ENCODE peak calls at places on chromosome 5, in six cellular contexts. F, B, O, D, R and A are unnamed samples.

GRCh38 chr5:126363658-126364057 is 59.6 kb upstream of the GRAMD2B start:
- DNase-seq in D (no peak), O (no peak), B (no peak), R (peak), F (no peak), A (no peak)

GRCh38 chr5:145887976-145888574 is 15.3 kb upstream of the GRXCR2 start:
- DNase-seq in F (no peak), R (peak), B (peak), O (no peak), D (no peak), A (no peak)

GRCh38 chr5:163569284-163569683 is 63.9 kb downstream of the MAT2B start:
- DNase-seq in D (no peak), R (peak), F (no peak), O (no peak), B (no peak), A (no peak)

GRCh38 chr5:3131161-3131560 is 379.7 kb upstream of the IRX2 start:
- DNase-seq in B (no peak), O (no peak), D (no peak), R (no peak), F (no peak), A (no peak)

GRCh38 chr5:181167814-181168488 is 20.6 kb downstream of the OR2V2 start:
- DNase-seq in B (peak), D (no peak), F (no peak), O (no peak), R (no peak), A (peak)

GRCh38 chr5:57488308-57488955 is 5.8 kb upstream of the ACTBL2 start:
- DNase-seq in B (no peak), R (peak), D (no peak), O (no peak), F (no peak), A (no peak)

GRCh38 chr5:43702815-43703214 is 99.8 kb downstream of the NNT start:
- DNase-seq in R (no peak), O (no peak), D (no peak), F (no peak), B (no peak), A (peak)

GRCh38 chr5:125657936-125658335 is 765.3 kb upstream of the GRAMD2B start:
- DNase-seq in O (no peak), B (no peak), F (no peak), D (no peak), R (no peak), A (no peak)

GRCh38 chr5:119355636-119356383 is at the start of gene TNFAIP8:
- DNase-seq in R (peak), O (peak), D (no peak), F (peak), B (peak), A (peak)

GRCh38 chr5:145775893-145776444 is 59.2 kb downstream of the PRELID2 start:
- DNase-seq in R (peak), B (no peak), D (no peak), F (no peak), O (no peak), A (no peak)

GRCh38 chr5:452856-453710 is 10.1 kb downstream of the EXOC3 start:
- DNase-seq in O (no peak), R (peak), F (peak), D (no peak), B (no peak), A (no peak)

GRCh38 chr5:170087168-170087817 is 18.4 kb upstream of the FOXI1 start:
- DNase-seq in R (no peak), D (no peak), O (no peak), F (no peak), B (no peak), A (no peak)

GRCh38 chr5:67478337-67478736 is 281.7 kb upstream of the CD180 start:
- DNase-seq in O (no peak), D (no peak), F (no peak), R (no peak), B (no peak), A (no peak)

GRCh38 chr5:81665795-81666194 is 85.1 kb downstream of the SSBP2 start:
- DNase-seq in R (no peak), B (no peak), O (no peak), F (no peak), D (no peak), A (no peak)

GRCh38 chr5:125655156-125655555 is 768.1 kb upstream of the GRAMD2B start:
- DNase-seq in R (no peak), O (no peak), F (no peak), D (no peak), B (no peak), A (peak)

GRCh38 chr5:135842737-135843136 is 8.3 kb downstream of the SLC25A48 start:
- DNase-seq in R (no peak), O (no peak), D (no peak), F (no peak), B (no peak), A (no peak)

GRCh38 chr5:19496056-19496455 is 491.9 kb downstream of the CDH18 start:
- DNase-seq in D (no peak), O (no peak), B (no peak), R (peak), F (no peak), A (no peak)